ENCODE peak calls at places on chromosomes 2 and 18, in nine cellular contexts. One of them, this sample, is unnamed.

GRCh38 chr2:153354406-153354805 is 124.2 kb downstream of the RPRM start:
- DNase-seq in fibroblast of lung: no peak
- DNase-seq in A549: peak
- DNase-seq in iPS DF 6.9: no peak
- DNase-seq in AG10803: no peak
- DNase-seq in skeletal muscle cell: no peak
- DNase-seq in fibroblast of pulmonary artery: peak
- DNase-seq in IMR-90: no peak
- DNase-seq in GM12865: no peak
- DNase-seq in this sample: no peak

GRCh38 chr2:20617892-20618467 is 32.9 kb downstream of the HS1BP3 start:
- DNase-seq in fibroblast of lung: peak
- DNase-seq in A549: peak
- DNase-seq in iPS DF 6.9: no peak
- DNase-seq in AG10803: peak
- DNase-seq in skeletal muscle cell: peak
- DNase-seq in fibroblast of pulmonary artery: peak
- DNase-seq in IMR-90: peak
- DNase-seq in GM12865: no peak
- DNase-seq in this sample: peak

GRCh38 chr18:79634593-79634992 is 45.0 kb upstream of the CTDP1 start:
- DNase-seq in fibroblast of lung: no peak
- DNase-seq in A549: no peak
- DNase-seq in iPS DF 6.9: no peak
- DNase-seq in AG10803: no peak
- DNase-seq in skeletal muscle cell: no peak
- DNase-seq in fibroblast of pulmonary artery: no peak
- DNase-seq in IMR-90: no peak
- DNase-seq in GM12865: no peak
- DNase-seq in this sample: no peak

GRCh38 chr2:168075446-168075845 is 171.9 kb downstream of the STK39 start:
- DNase-seq in fibroblast of lung: peak
- DNase-seq in A549: no peak
- DNase-seq in iPS DF 6.9: no peak
- DNase-seq in AG10803: no peak
- DNase-seq in skeletal muscle cell: no peak
- DNase-seq in fibroblast of pulmonary artery: peak
- DNase-seq in IMR-90: peak
- DNase-seq in GM12865: no peak
- DNase-seq in this sample: no peak

GRCh38 chr18:48834421-48835011 is 116.2 kb downstream of the SMAD7 start:
- DNase-seq in fibroblast of lung: peak
- DNase-seq in A549: peak
- DNase-seq in iPS DF 6.9: no peak
- DNase-seq in AG10803: peak
- DNase-seq in skeletal muscle cell: peak
- DNase-seq in fibroblast of pulmonary artery: peak
- DNase-seq in IMR-90: peak
- DNase-seq in GM12865: peak
- DNase-seq in this sample: peak

GRCh38 chr2:219698684-219699439 is 71.4 kb downstream of the SLC4A3 start:
- DNase-seq in fibroblast of lung: no peak
- DNase-seq in A549: no peak
- DNase-seq in iPS DF 6.9: no peak
- DNase-seq in AG10803: no peak
- DNase-seq in skeletal muscle cell: no peak
- DNase-seq in fibroblast of pulmonary artery: no peak
- DNase-seq in IMR-90: no peak
- DNase-seq in GM12865: no peak
- DNase-seq in this sample: no peak

GRCh38 chr2:112958428-112959108 is 19.2 kb upstream of the IL36G start:
- DNase-seq in fibroblast of lung: peak
- DNase-seq in A549: peak
- DNase-seq in iPS DF 6.9: peak
- DNase-seq in AG10803: peak
- DNase-seq in skeletal muscle cell: peak
- DNase-seq in fibroblast of pulmonary artery: peak
- DNase-seq in IMR-90: peak
- DNase-seq in GM12865: peak
- DNase-seq in this sample: peak

GRCh38 chr2:46252891-46253659 is 44.1 kb upstream of the EPAS1 start:
- DNase-seq in fibroblast of lung: peak
- DNase-seq in A549: no peak
- DNase-seq in iPS DF 6.9: no peak
- DNase-seq in AG10803: no peak
- DNase-seq in skeletal muscle cell: no peak
- DNase-seq in fibroblast of pulmonary artery: peak
- DNase-seq in IMR-90: no peak
- DNase-seq in GM12865: no peak
- DNase-seq in this sample: peak

GRCh38 chr18:44715841-44716240 is 35.2 kb downstream of the SETBP1 start:
- DNase-seq in fibroblast of lung: no peak
- DNase-seq in A549: no peak
- DNase-seq in iPS DF 6.9: no peak
- DNase-seq in AG10803: peak
- DNase-seq in skeletal muscle cell: no peak
- DNase-seq in fibroblast of pulmonary artery: no peak
- DNase-seq in IMR-90: no peak
- DNase-seq in GM12865: no peak
- DNase-seq in this sample: no peak

GRCh38 chr2:195594916-195595694 is 61.9 kb upstream of the SLC39A10 start:
- DNase-seq in fibroblast of lung: no peak
- DNase-seq in A549: no peak
- DNase-seq in iPS DF 6.9: no peak
- DNase-seq in AG10803: no peak
- DNase-seq in skeletal muscle cell: no peak
- DNase-seq in fibroblast of pulmonary artery: no peak
- DNase-seq in IMR-90: no peak
- DNase-seq in GM12865: no peak
- DNase-seq in this sample: no peak
- H3K4me3 ChIP-seq in fibroblast of lung: no peak
- H3K4me3 ChIP-seq in A549: no peak
- H3K4me3 ChIP-seq in iPS DF 6.9: no peak
- H3K4me3 ChIP-seq in AG10803: no peak
- H3K4me3 ChIP-seq in skeletal muscle cell: no peak
- H3K4me3 ChIP-seq in fibroblast of pulmonary artery: no peak
- H3K4me3 ChIP-seq in IMR-90: no peak
- H3K4me3 ChIP-seq in GM12865: no peak
- H3K4me3 ChIP-seq in this sample: no peak

GRCh38 chr2:226136739-226137138 is 662.9 kb downstream of the IRS1 start:
- DNase-seq in fibroblast of lung: no peak
- DNase-seq in A549: peak
- DNase-seq in iPS DF 6.9: no peak
- DNase-seq in AG10803: no peak
- DNase-seq in skeletal muscle cell: no peak
- DNase-seq in fibroblast of pulmonary artery: no peak
- DNase-seq in IMR-90: no peak
- DNase-seq in GM12865: peak
- DNase-seq in this sample: no peak
- H3K4me3 ChIP-seq in fibroblast of lung: no peak
- H3K4me3 ChIP-seq in A549: no peak
- H3K4me3 ChIP-seq in iPS DF 6.9: no peak
- H3K4me3 ChIP-seq in AG10803: no peak
- H3K4me3 ChIP-seq in skeletal muscle cell: no peak
- H3K4me3 ChIP-seq in fibroblast of pulmonary artery: no peak
- H3K4me3 ChIP-seq in IMR-90: no peak
- H3K4me3 ChIP-seq in GM12865: no peak
- H3K4me3 ChIP-seq in this sample: no peak

GRCh38 chr2:175815537-175815936 is 186.5 kb downstream of the LNPK start:
- DNase-seq in fibroblast of lung: peak
- DNase-seq in A549: no peak
- DNase-seq in iPS DF 6.9: no peak
- DNase-seq in AG10803: peak
- DNase-seq in skeletal muscle cell: peak
- DNase-seq in fibroblast of pulmonary artery: no peak
- DNase-seq in IMR-90: peak
- DNase-seq in GM12865: no peak
- DNase-seq in this sample: peak
- H3K4me3 ChIP-seq in fibroblast of lung: no peak
- H3K4me3 ChIP-seq in A549: no peak
- H3K4me3 ChIP-seq in iPS DF 6.9: no peak
- H3K4me3 ChIP-seq in AG10803: no peak
- H3K4me3 ChIP-seq in skeletal muscle cell: no peak
- H3K4me3 ChIP-seq in fibroblast of pulmonary artery: no peak
- H3K4me3 ChIP-seq in IMR-90: no peak
- H3K4me3 ChIP-seq in GM12865: no peak
- H3K4me3 ChIP-seq in this sample: no peak

DNA sequence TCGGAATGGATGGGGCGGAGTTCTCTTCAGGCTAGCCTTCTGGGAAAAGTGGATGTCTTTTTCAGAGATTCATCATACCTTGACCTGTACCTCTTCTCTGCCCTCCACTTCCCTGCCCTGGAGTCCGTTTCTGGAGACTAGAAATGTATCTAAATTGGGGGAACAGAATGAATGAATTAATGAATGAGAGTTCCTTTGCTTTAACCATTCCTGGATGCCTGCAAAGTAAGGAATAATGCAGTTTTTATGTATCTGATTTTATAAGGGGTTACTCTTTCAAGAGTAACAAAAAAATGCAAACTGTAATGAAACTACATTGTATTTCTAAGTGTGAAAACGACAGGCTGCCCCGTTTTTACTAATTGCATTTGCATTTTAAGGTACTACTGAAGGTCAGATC is 2.0 kb downstream of the SOWAHC start:
- DNase-seq in fibroblast of lung: no peak
- DNase-seq in A549: no peak
- DNase-seq in iPS DF 6.9: no peak
- DNase-seq in AG10803: no peak
- DNase-seq in skeletal muscle cell: no peak
- DNase-seq in fibroblast of pulmonary artery: no peak
- DNase-seq in IMR-90: no peak
- DNase-seq in GM12865: no peak
- DNase-seq in this sample: no peak
- H3K4me3 ChIP-seq in fibroblast of lung: no peak
- H3K4me3 ChIP-seq in A549: peak
- H3K4me3 ChIP-seq in iPS DF 6.9: peak
- H3K4me3 ChIP-seq in AG10803: peak
- H3K4me3 ChIP-seq in skeletal muscle cell: peak
- H3K4me3 ChIP-seq in fibroblast of pulmonary artery: peak
- H3K4me3 ChIP-seq in IMR-90: no peak
- H3K4me3 ChIP-seq in GM12865: peak
- H3K4me3 ChIP-seq in this sample: peak